ENCODE peak calls at places on chromosomes 16 and 17, in ten cellular contexts. J is A549, B is PC-3, Y is HCT116, A is neural progenitor cell, E is fibroblast of pulmonary artery, L is fibroblast of lung, T is heart left ventricle, K is lung, I is cardiac muscle cell. W is an unnamed sample.

GRCh38 chr16:68607443-68607842 is 37.7 kb upstream of the CDH3 start:
- DNase-seq in J (no peak), B (no peak), Y (no peak), A (no peak), E (no peak), L (no peak), T (no peak), K (no peak), I (no peak), W (no peak)

GRCh38 chr16:81610936-81611335 is 166.3 kb downstream of the CMIP start:
- DNase-seq in J (no peak), B (no peak), Y (no peak), A (no peak), E (no peak), L (no peak), T (no peak), K (no peak), I (no peak), W (no peak)

GRCh38 chr17:59634632-59635561 is 15.2 kb downstream of the CLTC start:
- DNase-seq in J (no peak), B (peak; percentile 72), Y (no peak), A (no peak), E (peak; percentile 29), L (no peak), T (no peak), K (no peak), I (no peak), W (no peak)

GRCh38 chr16:10862432-10862831 is 14.6 kb upstream of the CIITA start:
- DNase-seq in J (no peak), B (peak; percentile 86), Y (peak; percentile 37), A (no peak), E (peak; percentile 67), L (peak; percentile 73), T (peak; percentile 69), K (peak; percentile 78), I (no peak), W (no peak)

GRCh38 chr17:51869387-51869786 is 289.1 kb downstream of the CA10 start:
- DNase-seq in J (no peak), B (peak; percentile 64), Y (no peak), A (peak; percentile 84), E (peak; percentile 12), L (no peak), T (no peak), K (no peak), I (peak; percentile 81), W (no peak)

GRCh38 chr17:50559674-50560184 is 786 bp upstream of the CACNA1G start:
- DNase-seq in J (peak; percentile 95), B (peak; percentile 35), Y (peak; percentile 64), A (peak; percentile 88), E (peak; percentile 46), L (peak; percentile 44), T (peak; percentile 66), K (no peak), I (peak; percentile 81), W (no peak)

GRCh38 chr16:69182730-69183416 is 4.1 kb upstream of the SNTB2 start:
- DNase-seq in J (no peak), B (peak; percentile 29), Y (no peak), A (no peak), E (no peak), L (no peak), T (no peak), K (no peak), I (no peak), W (peak; percentile 60)

GRCh38 chr16:60945225-60945624 is 1091.0 kb downstream of the CDH8 start:
- DNase-seq in J (no peak), B (peak; percentile 1), Y (no peak), A (peak; percentile 79), E (no peak), L (no peak), T (no peak), K (no peak), I (peak; percentile 81), W (no peak)

DNA sequence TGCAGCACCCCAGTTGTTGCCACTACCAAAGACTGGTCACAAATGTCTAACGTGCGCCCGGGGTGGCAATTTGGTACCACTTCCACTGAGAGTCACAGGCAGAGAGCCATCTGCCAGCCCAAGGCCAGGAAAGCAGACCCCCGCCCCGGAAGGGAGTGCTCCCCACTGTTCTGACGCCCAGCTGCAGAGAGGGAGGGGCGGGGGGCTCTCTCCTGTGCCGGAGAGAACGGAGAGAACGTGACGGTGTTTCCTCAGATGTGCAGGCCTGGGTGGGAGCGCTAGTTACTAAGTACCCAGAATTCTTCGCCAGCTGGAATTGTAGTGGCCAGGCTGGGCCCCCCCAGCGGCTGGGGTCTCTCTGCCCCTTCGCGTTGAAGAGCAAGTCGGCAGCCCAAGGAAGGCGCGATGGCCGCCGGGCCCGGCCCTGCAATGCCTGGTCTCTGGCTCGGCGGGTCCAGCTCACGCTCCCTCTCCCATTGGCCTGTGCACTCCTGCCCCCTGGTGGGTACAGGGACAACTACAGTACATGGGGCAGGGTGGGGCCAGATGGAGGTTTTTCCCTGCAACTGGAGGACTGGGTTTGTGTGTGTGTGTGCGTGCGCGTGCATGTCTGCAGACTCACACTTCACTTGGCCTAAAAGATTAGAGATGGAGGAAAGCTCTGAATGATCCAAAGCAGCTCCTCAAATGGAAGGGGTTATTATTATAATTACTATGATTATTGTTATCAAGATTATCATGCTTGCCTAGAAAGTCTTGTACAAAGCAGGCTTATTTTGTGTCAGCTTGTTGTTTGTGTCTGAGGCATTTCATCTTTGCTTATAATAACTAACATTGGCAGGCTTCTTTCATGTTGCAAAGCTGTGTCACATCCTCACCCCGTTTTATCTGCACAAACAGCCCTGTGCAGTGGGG is 107.1 kb downstream of the AMFR start:
- DNase-seq in J (peak; percentile 92), B (peak; percentile 73), Y (peak; percentile 51), A (peak; percentile 88), E (peak; percentile 78), L (peak; percentile 81), T (peak; percentile 89), K (peak; percentile 85), I (peak; percentile 87), W (no peak)
- H3K4me3 ChIP-seq in J (no peak overlapping the region), B (no peak overlapping the region), Y (no peak overlapping the region), A (no peak overlapping the region), E (peak overlapping the region; percentile 28), L (peak overlapping the region; percentile 35), T (peak overlapping the region; percentile 49), K (no peak overlapping the region), I (no peak overlapping the region), W (no peak overlapping the region)

GRCh38 chr17:55582910-55583309 is 71.7 kb upstream of the SMIM36 start:
- DNase-seq in J (no peak), B (peak; percentile 15), Y (no peak), A (no peak), E (no peak), L (peak; percentile 47), T (no peak), K (no peak), I (no peak), W (no peak)

GRCh38 chr17:55587608-55588139 is 76.4 kb upstream of the SMIM36 start:
- DNase-seq in J (no peak), B (no peak), Y (no peak), A (no peak), E (peak; percentile 61), L (peak; percentile 96), T (no peak), K (no peak), I (no peak), W (no peak)

GRCh38 chr17:55584055-55584685 is 72.9 kb upstream of the SMIM36 start:
- DNase-seq in J (no peak), B (peak; percentile 65), Y (no peak), A (no peak), E (peak; percentile 22), L (peak; percentile 72), T (no peak), K (no peak), I (no peak), W (no peak)

GRCh38 chr17:55584861-55585260 is 73.6 kb upstream of the SMIM36 start:
- DNase-seq in J (no peak), B (no peak), Y (no peak), A (no peak), E (no peak), L (no peak), T (no peak), K (no peak), I (no peak), W (no peak)

GRCh38 chr17:55585629-55586028 is 74.4 kb upstream of the SMIM36 start:
- DNase-seq in J (no peak), B (peak; percentile 50), Y (no peak), A (no peak), E (no peak), L (no peak), T (no peak), K (no peak), I (no peak), W (no peak)
- TF ChIP-seq CTCF in J (no peak), B (peak; percentile 66), Y (peak; percentile 25), A (no peak), E (no peak), L (no peak), T (no peak), K (no peak), I (no peak), W (no peak)

GRCh38 chr16:1859650-1860049 is 12.3 kb downstream of the MEIOB start:
- DNase-seq in J (no peak), B (no peak), Y (no peak), A (no peak), E (no peak), L (no peak), T (no peak), K (peak; percentile 52), I (no peak), W (no peak)

GRCh38 chr16:1863681-1864460 is 8.1 kb downstream of the MEIOB start:
- DNase-seq in J (no peak), B (peak; percentile 43), Y (peak; percentile 40), A (peak; percentile 38), E (peak; percentile 66), L (peak; percentile 68), T (no peak), K (no peak), I (peak; percentile 44), W (no peak)

GRCh38 chr16:1862394-1862793 is 9.6 kb downstream of the MEIOB start:
- DNase-seq in J (no peak), B (no peak), Y (no peak), A (no peak), E (no peak), L (no peak), T (no peak), K (no peak), I (no peak), W (no peak)

GRCh38 chr16:1858189-1858588 is 13.8 kb downstream of the MEIOB start:
- DNase-seq in J (no peak), B (no peak), Y (no peak), A (no peak), E (no peak), L (no peak), T (no peak), K (no peak), I (no peak), W (no peak)

DNA sequence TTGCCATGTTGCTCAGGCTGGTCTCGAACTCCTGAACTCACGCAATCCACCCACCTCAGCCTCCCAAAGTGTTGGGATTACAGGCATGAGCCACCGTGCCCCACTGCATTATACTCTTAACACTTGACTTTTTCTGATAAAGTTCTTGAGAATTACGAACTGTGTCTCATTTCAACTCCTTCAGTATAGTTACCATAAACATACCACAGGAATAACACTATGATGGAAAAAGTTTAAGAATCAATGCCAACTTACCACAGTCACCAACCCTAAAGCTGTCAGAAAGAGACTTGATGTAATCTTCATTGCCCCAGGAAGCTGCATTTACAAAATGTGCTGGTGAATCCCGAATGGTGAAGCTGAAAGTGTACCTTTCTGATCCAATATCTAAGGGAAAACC is 10.2 kb downstream of the MEIOB start:
- DNase-seq in J (no peak), B (no peak), Y (no peak), A (no peak), E (no peak), L (no peak), T (no peak), K (no peak), I (no peak), W (no peak)
- H3K4me3 ChIP-seq in J (no peak overlapping the region), B (no peak overlapping the region), Y (no peak overlapping the region), A (no peak overlapping the region), E (no peak overlapping the region), L (no peak overlapping the region), T (no peak overlapping the region), K (no peak overlapping the region), I (no peak overlapping the region), W (no peak overlapping the region)

GRCh38 chr17:36544049-36544319 is 735 bp upstream of the GGNBP2 start:
- DNase-seq in J (peak; percentile 46), B (peak; percentile 39), Y (no peak), A (peak; percentile 50), E (peak; percentile 65), L (no peak), T (peak; percentile 43), K (no peak), I (peak; percentile 53), W (peak; percentile 40)
- TF ChIP-seq CTCF in J (peak; percentile 10), B (no peak), Y (no peak), A (no peak), E (peak; percentile 27), L (peak; percentile 15), T (no peak), K (no peak), I (no peak), W (no peak)